ENCODE peak calls at places on chromosomes 5 and 9, in six cellular contexts. S is A549, T is HepG2, Q is GM12878, B is upper lobe of left lung, J is K562. N is an unnamed sample.

GRCh38 chr9:107172979-107173347 is 110.1 kb upstream of the RAD23B start:
- ATAC-seq in S (no peak), T (no peak), Q (peak), B (no peak), J (no peak), N (no peak)

GRCh38 chr5:157603333-157604190 is 28.0 kb upstream of the ADAM19 start:
- ATAC-seq in S (peak), T (no peak), Q (peak), B (no peak), J (no peak), N (no peak)

GRCh38 chr5:1985781-1986180 is 103.1 kb upstream of the IRX4 start:
- ATAC-seq in S (no peak), T (no peak), Q (no peak), B (no peak), J (no peak), N (no peak)

GRCh38 chr5:94523018-94523417 is 95.4 kb downstream of the KIAA0825 start:
- ATAC-seq in S (no peak), T (no peak), Q (no peak), B (no peak), J (no peak), N (no peak)

GRCh38 chr5:71925608-71926091 is 181.6 kb upstream of the MAP1B start:
- ATAC-seq in S (peak), T (no peak), Q (no peak), B (no peak), J (no peak), N (peak)

GRCh38 chr5:16754621-16755020 is 137.8 kb upstream of the RETREG1 start:
- ATAC-seq in S (no peak), T (no peak), Q (no peak), B (no peak), J (no peak), N (no peak)

GRCh38 chr5:75363111-75363510 is 26.1 kb downstream of the HMGCR start:
- ATAC-seq in S (peak), T (peak), Q (no peak), B (peak), J (peak), N (no peak)

GRCh38 chr9:79799691-79800345 is 228.1 kb downstream of the TLE4 start:
- ATAC-seq in S (no peak), T (no peak), Q (no peak), B (peak), J (no peak), N (no peak)

GRCh38 chr9:86994231-86994630 is 46.9 kb upstream of the GAS1 start:
- ATAC-seq in S (no peak), T (no peak), Q (no peak), B (no peak), J (no peak), N (no peak)

GRCh38 chr5:81787843-81788242 is 36.9 kb upstream of the SSBP2 start:
- ATAC-seq in S (peak), T (no peak), Q (no peak), B (no peak), J (peak), N (peak)

GRCh38 chr9:126123927-126124326 is 202.7 kb upstream of the MVB12B start:
- ATAC-seq in S (no peak), T (no peak), Q (no peak), B (no peak), J (no peak), N (no peak)

GRCh38 chr5:116289276-116289675 is 204.5 kb downstream of the COMMD10 start:
- ATAC-seq in S (no peak), T (peak), Q (no peak), B (no peak), J (no peak), N (no peak)

GRCh38 chr9:94057918-94058317 is 26.3 kb upstream of the PTPDC1 start:
- ATAC-seq in S (no peak), T (peak), Q (no peak), B (no peak), J (no peak), N (no peak)

GRCh38 chr5:99675974-99676373 is 747.2 kb upstream of the CHD1 start:
- ATAC-seq in S (no peak), T (no peak), Q (no peak), B (no peak), J (no peak), N (no peak)

GRCh38 chr9:4840018-4840417 is 47.3 kb downstream of the RCL1 start:
- ATAC-seq in S (no peak), T (no peak), Q (no peak), B (no peak), J (no peak), N (no peak)

GRCh38 chr9:69932901-69933300 is 110.7 kb upstream of the MAMDC2 start:
- ATAC-seq in S (peak), T (peak), Q (peak), B (no peak), J (peak), N (no peak)

GRCh38 chr9:93613791-93614190 is 37.4 kb downstream of the PHF2 start:
- ATAC-seq in S (no peak), T (no peak), Q (no peak), B (no peak), J (no peak), N (no peak)

GRCh38 chr5:138979684-138980275 is 104.6 kb upstream of the LRRTM2 start:
- ATAC-seq in S (no peak), T (no peak), Q (no peak), B (no peak), J (peak), N (no peak)

GRCh38 chr5:168591302-168592013 is 12.3 kb upstream of the PANK3 start:
- ATAC-seq in S (peak), T (peak), Q (no peak), B (no peak), J (no peak), N (no peak)

GRCh38 chr9:136255896-136256890 is 10.6 kb upstream of the QSOX2 start:
- ATAC-seq in S (peak), T (peak), Q (peak), B (no peak), J (peak), N (no peak)

GRCh38 chr9:114908104-114908621 is 22.2 kb downstream of the TNFSF8 start:
- ATAC-seq in S (peak), T (peak), Q (peak), B (no peak), J (no peak), N (no peak)

GRCh38 chr5:13581132-13581531 is 363.4 kb downstream of the DNAH5 start:
- ATAC-seq in S (no peak), T (no peak), Q (no peak), B (no peak), J (no peak), N (no peak)

GRCh38 chr9:88605500-88606172 is 70.7 kb downstream of the NXNL2 start:
- ATAC-seq in S (no peak), T (no peak), Q (no peak), B (no peak), J (no peak), N (peak)

GRCh38 chr5:93735378-93735777 is 6.0 kb downstream of the POU5F2 start:
- ATAC-seq in S (no peak), T (no peak), Q (no peak), B (no peak), J (no peak), N (no peak)

GRCh38 chr9:124210697-124211096 is 47.1 kb upstream of the NEK6 start:
- ATAC-seq in S (no peak), T (no peak), Q (peak), B (no peak), J (no peak), N (no peak)

GRCh38 chr9:96871176-96871575 is 16.9 kb upstream of the ZNF782 start:
- ATAC-seq in S (no peak), T (no peak), Q (no peak), B (no peak), J (no peak), N (no peak)

GRCh38 chr5:176846335-176847140 is 36.2 kb downstream of the UNC5A start:
- ATAC-seq in S (peak), T (peak), Q (peak), B (no peak), J (peak), N (no peak)

GRCh38 chr9:70574222-70574837 is 159.9 kb upstream of the KLF9 start:
- ATAC-seq in S (no peak), T (peak), Q (no peak), B (peak), J (no peak), N (peak)

GRCh38 chr9:19934301-19934868 is 145.5 kb upstream of the SLC24A2 start:
- ATAC-seq in S (peak), T (peak), Q (no peak), B (no peak), J (no peak), N (peak)

GRCh38 chr9:130410443-130410842 is 34.3 kb upstream of the ASS1 start:
- ATAC-seq in S (no peak), T (no peak), Q (no peak), B (no peak), J (no peak), N (no peak)

GRCh38 chr9:128203842-128204551 is 818 bp downstream of the DNM1 start:
- ATAC-seq in S (peak), T (peak), Q (peak), B (no peak), J (peak), N (peak)

GRCh38 chr5:79486116-79486515 is 27.8 kb downstream of the HOMER1 start:
- ATAC-seq in S (no peak), T (no peak), Q (no peak), B (no peak), J (no peak), N (no peak)

GRCh38 chr9:117224676-117225075 is 190.2 kb downstream of the ASTN2 start:
- ATAC-seq in S (no peak), T (no peak), Q (no peak), B (no peak), J (no peak), N (no peak)

GRCh38 chr5:1962619-1963355 is 80.1 kb upstream of the IRX4 start:
- ATAC-seq in S (no peak), T (no peak), Q (no peak), B (no peak), J (no peak), N (no peak)

GRCh38 chr9:97773723-97774122 is 76.6 kb upstream of the XPA start:
- ATAC-seq in S (no peak), T (no peak), Q (no peak), B (no peak), J (peak), N (no peak)

GRCh38 chr5:135850231-135850630 is 15.8 kb downstream of the SLC25A48 start:
- ATAC-seq in S (no peak), T (no peak), Q (no peak), B (no peak), J (no peak), N (no peak)

GRCh38 chr9:37119907-37120839 is at the start of gene ZCCHC7:
- ATAC-seq in S (peak), T (peak), Q (peak), B (peak), J (peak), N (peak)
- TF ChIP-seq EP300 in S (no peak), T (peak), Q (no peak), B (no peak), J (peak), N (no peak)

DNA sequence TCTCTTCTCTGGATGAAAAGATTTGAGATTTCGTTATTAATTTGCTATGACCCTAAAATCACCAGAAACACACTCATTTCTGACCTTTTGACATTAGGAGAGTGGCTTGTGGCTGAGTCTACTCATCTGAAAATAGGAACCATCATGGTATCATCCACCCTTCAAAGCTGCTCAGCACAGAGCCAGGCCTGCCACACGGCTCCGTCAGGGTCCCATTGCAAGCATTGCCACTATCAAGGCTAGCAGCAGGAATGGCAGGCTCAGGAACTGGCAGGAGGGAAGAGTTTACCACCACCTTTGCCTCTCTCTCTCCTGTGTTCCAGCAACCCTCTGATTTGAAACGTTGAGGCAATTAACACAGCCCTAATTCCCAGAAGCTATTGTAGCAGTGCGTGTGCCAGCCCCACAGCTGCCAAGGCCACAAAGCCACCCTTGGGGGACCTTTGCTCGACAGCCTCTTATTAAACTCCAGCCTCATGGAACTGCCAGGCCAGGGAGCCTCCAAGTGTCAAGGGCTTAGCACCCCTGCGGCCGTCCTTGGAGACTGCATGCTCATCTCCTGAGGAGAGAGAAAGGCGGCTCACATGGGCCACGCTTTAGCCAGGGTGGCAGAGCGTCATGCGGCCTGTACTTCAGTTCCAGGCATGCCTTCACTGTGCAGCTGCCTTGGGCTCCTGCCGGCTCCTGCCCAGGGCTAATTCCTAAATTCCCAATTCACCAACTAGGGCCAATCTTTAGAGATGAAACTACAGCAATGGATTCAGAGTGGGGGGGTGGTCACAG is 145.9 kb downstream of the ROR2 start:
- ATAC-seq in S (no peak), T (no peak), Q (no peak), B (no peak), J (no peak), N (no peak)
- H3K4me3 ChIP-seq in S (no peak), T (no peak), Q (no peak), B (no peak), J (no peak), N (no peak)

GRCh38 chr5:55538621-55539020 is 3.9 kb upstream of the PLPP1 start:
- ATAC-seq in S (no peak), T (no peak), Q (no peak), B (no peak), J (no peak), N (no peak)

GRCh38 chr5:55533806-55534435 is 843 bp downstream of the PLPP1 start:
- ATAC-seq in S (peak), T (peak), Q (peak), B (peak), J (peak), N (peak)

GRCh38 chr5:55530669-55531068 is 4.1 kb downstream of the PLPP1 start:
- ATAC-seq in S (no peak), T (no peak), Q (no peak), B (no peak), J (no peak), N (no peak)

GRCh38 chr5:55535199-55535905 is 588 bp upstream of the PLPP1 start:
- ATAC-seq in S (peak), T (peak), Q (peak), B (peak), J (peak), N (peak)

GRCh38 chr5:55534436-55535198 is at the start of gene PLPP1:
- ATAC-seq in S (peak), T (peak), Q (peak), B (peak), J (peak), N (peak)
- TF ChIP-seq POLR2A in S (peak), T (peak), Q (peak), B (peak), J (no peak), N (peak)

DNA sequence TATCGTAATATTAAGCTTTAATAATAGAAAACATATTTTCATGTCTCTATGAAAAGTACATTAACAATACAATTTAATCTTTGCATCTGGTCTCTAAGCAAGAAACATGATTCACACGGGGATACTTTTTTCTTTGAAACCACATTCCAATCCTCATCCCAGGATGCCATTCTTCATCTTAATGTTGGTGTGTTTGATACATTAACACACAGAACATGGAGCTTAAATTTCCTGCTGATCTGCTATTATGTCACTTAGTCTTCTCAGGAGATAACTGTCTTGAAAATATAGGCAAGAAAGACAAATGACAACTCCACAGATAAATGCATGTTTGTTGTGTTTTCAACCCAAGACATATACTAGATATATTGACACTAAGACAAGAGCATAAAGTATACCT is 1676.5 kb upstream of the CDH9 start:
- ATAC-seq in S (no peak), T (no peak), Q (no peak), B (no peak), J (no peak), N (no peak)
- TF ChIP-seq EP300 in S (no peak), T (no peak), Q (no peak), B (no peak), J (no peak), N (no peak)

DNA sequence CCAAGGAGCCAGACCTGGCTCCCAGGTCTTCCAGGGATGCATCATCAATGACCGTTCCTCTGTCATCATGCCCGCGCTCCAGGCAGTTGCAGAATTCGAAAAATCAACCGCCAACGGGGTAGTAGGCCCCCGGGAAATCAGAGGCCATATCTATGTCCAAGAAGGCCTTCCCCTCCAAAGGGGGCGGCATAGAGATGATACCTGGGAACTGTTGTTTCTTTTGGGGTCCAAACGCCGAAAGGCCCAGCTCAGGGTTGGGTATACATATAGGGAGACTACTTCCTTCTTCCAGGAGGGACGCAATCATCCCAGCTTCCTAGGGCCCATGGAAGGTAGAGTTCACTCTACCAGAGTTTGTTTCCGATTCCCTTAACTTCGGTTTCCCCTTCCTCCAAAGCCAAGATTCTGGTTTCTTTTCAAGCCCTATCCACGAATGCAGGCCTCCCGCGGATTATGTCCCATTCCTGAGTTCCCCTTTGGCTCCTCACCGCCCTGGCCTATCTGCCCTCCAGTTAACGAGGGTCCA is 754 bp downstream of the DCAF12 start:
- ATAC-seq in S (peak), T (peak), Q (peak), B (no peak), J (peak), N (no peak)
- H3K4me3 ChIP-seq in S (peak), T (peak), Q (peak), B (peak), J (peak), N (peak)

GRCh38 chr5:43604699-43605098 is 1.7 kb downstream of the NNT start:
- ATAC-seq in S (no peak), T (no peak), Q (no peak), B (no peak), J (no peak), N (no peak)

GRCh38 chr5:43603535-43604363 is 769 bp downstream of the NNT start:
- ATAC-seq in S (peak), T (peak), Q (peak), B (peak), J (peak), N (peak)

GRCh38 chr5:43602456-43602817 is 543 bp upstream of the NNT start:
- ATAC-seq in S (peak), T (peak), Q (peak), B (no peak), J (peak), N (peak)

GRCh38 chr5:43601454-43602260 is 1.3 kb upstream of the NNT start:
- ATAC-seq in S (peak), T (no peak), Q (peak), B (no peak), J (peak), N (no peak)

GRCh38 chr5:43602818-43603534 is at the start of gene NNT:
- ATAC-seq in S (peak), T (peak), Q (peak), B (peak), J (peak), N (peak)
- TF ChIP-seq POLR2A in S (peak), T (peak), Q (peak), B (no peak), J (peak), N (peak)

DNA sequence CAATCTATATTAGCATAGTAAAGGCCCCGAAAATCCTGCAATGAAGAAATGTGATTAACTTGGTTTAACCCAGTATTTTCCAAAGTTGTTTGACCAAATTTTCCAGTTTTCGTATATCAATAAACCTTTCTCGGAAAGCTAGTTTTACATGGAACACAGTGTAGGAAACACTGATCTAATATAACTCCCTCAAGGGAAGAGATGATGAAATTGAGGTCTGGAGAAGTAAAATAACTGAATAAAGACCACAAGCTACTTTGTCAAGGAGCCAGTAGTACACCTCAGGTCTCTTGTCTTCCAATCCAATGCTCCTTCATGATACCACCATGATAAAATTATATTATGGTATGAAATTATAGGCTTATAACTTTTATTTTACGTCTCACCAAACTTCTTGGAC is 118.1 kb upstream of the TARS1 start:
- ATAC-seq in S (no peak), T (no peak), Q (no peak), B (no peak), J (no peak), N (no peak)
- TF ChIP-seq EP300 in S (no peak), T (no peak), Q (no peak), B (no peak), J (no peak), N (no peak)

GRCh38 chr5:159359408-159359807 is 29.1 kb upstream of the IL12B start:
- ATAC-seq in S (no peak), T (no peak), Q (peak), B (no peak), J (no peak), N (no peak)

DNA sequence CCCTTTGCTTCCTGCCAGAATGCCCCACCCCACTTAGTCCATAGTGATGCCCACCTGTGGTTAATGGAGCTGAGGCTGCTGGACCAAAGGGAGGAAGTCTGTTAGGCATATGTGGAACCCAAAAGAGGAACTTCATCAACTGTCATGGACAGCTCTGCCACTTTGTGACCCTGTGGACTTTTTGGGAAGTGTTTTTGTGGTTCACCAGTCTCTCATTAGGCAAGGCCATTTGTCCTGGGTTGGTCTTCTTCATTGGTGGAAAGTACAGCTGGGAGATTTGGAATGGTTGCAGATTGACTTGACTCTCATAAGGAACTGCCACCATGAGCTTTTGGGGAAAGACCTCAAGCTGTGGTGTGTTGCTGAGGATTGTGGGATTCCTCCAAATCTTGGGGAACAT is 31.9 kb upstream of the IL12B start:
- ATAC-seq in S (no peak), T (no peak), Q (no peak), B (peak), J (no peak), N (peak)
- H3K4me3 ChIP-seq in S (no peak), T (no peak), Q (no peak), B (no peak), J (no peak), N (no peak)

N was measured in gastroesophageal sphincter.